ENCODE peak calls at places on chromosomes 6 and 20, in six cellular contexts. Z is heart left ventricle, S is brain microvascular endothelial cell, R is fibroblast of lung, H is neural progenitor cell, P is fibroblast of mammary gland. N is an unnamed sample.

GRCh38 chr6:72651967-72652956 is 30.4 kb downstream of the KCNQ5 start:
- DNase-seq in Z (no peak), S (no peak), R (no peak), H (no peak), P (no peak), N (no peak)

GRCh38 chr6:7656355-7656754 is 66.4 kb downstream of the SNRNP48 start:
- DNase-seq in Z (no peak), S (no peak), R (no peak), H (no peak), P (no peak), N (no peak)

GRCh38 chr20:33419140-33419974 is 18.0 kb upstream of the CDK5RAP1 start:
- DNase-seq in Z (peak), S (peak), R (no peak), H (no peak), P (no peak), N (no peak)

GRCh38 chr6:135953800-135954199 is 102.3 kb downstream of the PDE7B start:
- DNase-seq in Z (no peak), S (no peak), R (no peak), H (no peak), P (no peak), N (no peak)

GRCh38 chr20:45226287-45226686 is 5.1 kb downstream of the SEMG2 start:
- DNase-seq in Z (no peak), S (no peak), R (no peak), H (no peak), P (no peak), N (no peak)

GRCh38 chr6:131761061-131761761 is 46.6 kb upstream of the ENPP1 start:
- DNase-seq in Z (no peak), S (peak), R (peak), H (no peak), P (peak), N (no peak)

GRCh38 chr6:53359843-53360834 is 11.4 kb upstream of the ELOVL5 start:
- DNase-seq in Z (no peak), S (peak), R (peak), H (no peak), P (peak), N (no peak)

GRCh38 chr20:25296094-25297093 is 48.5 kb downstream of the PYGB start:
- DNase-seq in Z (no peak), S (no peak), R (peak), H (peak), P (peak), N (no peak)

GRCh38 chr20:31790401-31790800 is 28.8 kb upstream of the MYLK2 start:
- DNase-seq in Z (no peak), S (no peak), R (no peak), H (no peak), P (no peak), N (no peak)

GRCh38 chr6:20182926-20183521 is 29.2 kb downstream of the MBOAT1 start:
- DNase-seq in Z (peak), S (no peak), R (no peak), H (no peak), P (no peak), N (no peak)

GRCh38 chr6:167766986-167767714 is 59.6 kb upstream of the AFDN start:
- DNase-seq in Z (no peak), S (no peak), R (no peak), H (no peak), P (no peak), N (no peak)

GRCh38 chr6:21348462-21349195 is 244.9 kb upstream of the SOX4 start:
- DNase-seq in Z (no peak), S (peak), R (peak), H (peak), P (peak), N (no peak)

GRCh38 chr6:169246445-169246844 is 7.2 kb downstream of the THBS2 start:
- DNase-seq in Z (peak), S (no peak), R (no peak), H (no peak), P (no peak), N (no peak)

GRCh38 chr6:168916576-168917207 is 337.0 kb downstream of the THBS2 start:
- DNase-seq in Z (no peak), S (no peak), R (peak), H (peak), P (peak), N (no peak)

GRCh38 chr20:63333241-63333836 is 27.8 kb downstream of the CHRNA4 start:
- DNase-seq in Z (no peak), S (no peak), R (no peak), H (no peak), P (no peak), N (no peak)

GRCh38 chr20:17971571-17972013 is 2.8 kb downstream of the MGME1 start:
- DNase-seq in Z (no peak), S (peak), R (peak), H (peak), P (peak), N (peak)

GRCh38 chr6:108031968-108032367 is 42.6 kb downstream of the OSTM1 start:
- DNase-seq in Z (no peak), S (no peak), R (no peak), H (no peak), P (no peak), N (no peak)

GRCh38 chr6:21665436-21666199 is 72.1 kb downstream of the SOX4 start:
- DNase-seq in Z (no peak), S (no peak), R (no peak), H (peak), P (no peak), N (no peak)

GRCh38 chr20:2671977-2672376 is 8.0 kb upstream of the IDH3B start:
- DNase-seq in Z (peak), S (no peak), R (no peak), H (peak), P (no peak), N (no peak)

GRCh38 chr20:29409833-29410804 is 1847.3 kb upstream of the DEFB115 start:
- DNase-seq in Z (no peak), S (no peak), R (no peak), H (no peak), P (no peak), N (no peak)

GRCh38 chr20:50717974-50718761 is 13.2 kb upstream of the PARD6B start:
- DNase-seq in Z (no peak), S (peak), R (no peak), H (no peak), P (peak), N (no peak)
- TF ChIP-seq CTCF in Z (no peak), S (peak), R (peak), H (peak), P (no peak), N (no peak)

GRCh38 chr6:14371530-14371929 is 254.0 kb downstream of the CD83 start:
- DNase-seq in Z (no peak), S (no peak), R (no peak), H (no peak), P (no peak), N (no peak)
- H3K4me3 ChIP-seq in Z (no peak), S (no peak), R (no peak), H (no peak), P (no peak), N (no peak)

DNA sequence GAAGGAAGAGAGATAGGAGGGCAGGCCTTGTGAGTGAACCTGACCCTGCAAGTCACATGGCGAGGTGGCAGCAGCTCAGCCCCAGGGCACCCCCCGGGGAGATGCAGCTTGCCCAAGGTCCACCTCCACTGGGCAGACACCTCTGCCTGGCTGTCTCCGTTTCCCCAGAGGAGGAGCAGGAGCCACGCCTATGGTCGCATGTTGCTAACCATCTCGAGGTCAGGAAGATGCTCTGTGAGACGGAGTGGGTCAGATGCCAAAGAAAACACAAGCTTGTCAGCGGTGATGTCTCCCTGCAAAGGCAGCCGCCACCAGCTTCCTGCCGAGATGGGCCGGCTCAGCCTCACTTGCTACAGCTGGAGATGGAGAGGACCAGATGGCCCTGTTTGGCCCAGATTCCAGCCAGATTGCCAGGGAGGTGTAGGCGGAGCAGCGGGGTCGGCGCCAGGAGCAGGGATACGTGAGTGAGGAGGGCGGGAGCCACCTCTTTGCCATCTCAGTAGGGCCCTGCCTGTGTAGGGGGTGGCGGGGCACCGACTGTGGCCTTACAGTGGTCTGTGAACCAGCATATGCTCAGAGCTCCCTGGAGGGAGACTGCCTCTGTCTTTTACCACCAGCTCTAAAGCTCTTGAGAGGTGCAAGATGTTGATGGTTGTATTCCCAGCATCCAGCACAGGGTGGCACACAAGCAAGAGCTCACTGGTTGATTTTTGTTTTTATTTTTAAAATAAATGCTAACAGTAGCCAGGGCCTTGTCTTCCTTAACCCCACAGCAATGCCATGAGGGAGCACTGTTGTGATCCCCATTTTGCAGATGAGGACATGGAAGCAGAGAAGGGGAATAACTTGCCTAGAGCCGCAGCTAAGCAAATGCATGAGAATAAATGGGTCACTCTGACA is 42.9 kb upstream of the FAM83D start:
- DNase-seq in Z (no peak), S (peak), R (no peak), H (no peak), P (peak), N (no peak)
- TF ChIP-seq CTCF in Z (no peak), S (no peak), R (no peak), H (no peak), P (no peak), N (no peak)

GRCh38 chr6:125954735-125955410 is 1.7 kb upstream of the HINT3 start:
- DNase-seq in Z (no peak), S (no peak), R (no peak), H (no peak), P (no peak), N (no peak)

GRCh38 chr6:125951323-125951722 is 5.2 kb upstream of the HINT3 start:
- DNase-seq in Z (no peak), S (no peak), R (no peak), H (no peak), P (no peak), N (no peak)

GRCh38 chr6:125953502-125953875 is 3.1 kb upstream of the HINT3 start:
- DNase-seq in Z (no peak), S (no peak), R (no peak), H (peak), P (no peak), N (no peak)

GRCh38 chr6:125950293-125950692 is 6.3 kb upstream of the HINT3 start:
- DNase-seq in Z (no peak), S (peak), R (peak), H (peak), P (peak), N (no peak)

DNA sequence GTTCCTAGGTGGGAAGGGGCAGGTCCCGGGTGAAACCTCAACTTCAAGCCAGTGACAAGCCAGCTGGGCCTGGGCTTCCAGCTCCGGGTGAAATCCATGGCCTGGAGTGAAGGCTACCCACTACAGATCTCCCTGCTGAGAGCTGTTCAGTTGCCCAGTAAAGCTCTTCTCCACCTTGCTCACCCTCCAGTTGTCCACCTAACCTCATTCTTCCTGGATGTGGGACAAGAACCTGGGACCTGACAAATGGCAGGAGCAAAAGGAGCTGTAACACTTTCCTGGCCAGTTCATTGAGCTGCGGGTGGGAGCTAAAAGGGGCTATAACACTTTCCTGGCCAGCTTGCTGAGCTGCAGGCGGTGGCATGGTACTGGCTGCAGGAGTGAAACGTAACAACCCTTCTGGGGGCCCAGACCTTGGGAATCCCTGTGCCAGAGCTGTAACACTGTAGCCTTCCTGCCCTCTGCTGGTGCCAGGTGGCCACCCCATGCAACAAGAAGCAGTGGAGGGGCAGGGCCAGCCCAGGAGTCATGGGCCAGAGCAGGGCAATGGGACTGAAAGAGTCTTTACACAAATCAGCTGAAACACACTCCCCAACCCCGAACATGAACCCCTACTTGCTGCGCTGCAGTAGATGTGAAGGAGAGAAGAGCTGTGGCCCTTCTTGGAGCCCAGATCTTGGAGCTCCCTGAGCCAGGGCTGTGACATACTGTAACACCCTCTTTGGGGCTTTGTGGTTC is 3.6 kb upstream of the HINT3 start:
- DNase-seq in Z (no peak), S (peak), R (no peak), H (peak), P (peak), N (no peak)
- H3K4me3 ChIP-seq in Z (no peak), S (no peak), R (no peak), H (no peak), P (no peak), N (no peak)